ENCODE peak calls at places on chromosomes 3 and 15, in four cellular contexts. E is K562, Q is esophagus muscularis mucosa, A is transverse colon. Z is an unnamed sample.

GRCh38 chr3:9600597-9600996 is 47.0 kb upstream of the LHFPL4 start:
- DNase-seq in E (no peak), Q (no peak), A (peak; percentile 67), Z (no peak)

GRCh38 chr15:70643783-70644125 is 119.6 kb downstream of the UACA start:
- DNase-seq in E (no peak), Q (no peak), A (no peak), Z (no peak)

GRCh38 chr3:74584782-74585181 is 29.7 kb downstream of the CNTN3 start:
- DNase-seq in E (no peak), Q (no peak), A (no peak), Z (no peak)

GRCh38 chr3:107235923-107236315 is 141.3 kb upstream of the CCDC54 start:
- DNase-seq in E (peak; percentile 50), Q (no peak), A (peak; percentile 20), Z (peak; percentile 69)

GRCh38 chr3:72145506-72146380 is 360.8 kb upstream of the PROK2 start:
- DNase-seq in E (no peak), Q (no peak), A (no peak), Z (no peak)

GRCh38 chr15:92097473-92098178 is 244.1 kb downstream of the SLCO3A1 start:
- DNase-seq in E (peak; percentile 36), Q (no peak), A (peak; percentile 46), Z (peak; percentile 49)

GRCh38 chr3:114900908-114901307 is 246.2 kb downstream of the ZBTB20 start:
- DNase-seq in E (no peak), Q (no peak), A (no peak), Z (no peak)

GRCh38 chr15:71804695-71805470 is 5.5 kb upstream of the NR2E3 start:
- DNase-seq in E (no peak), Q (no peak), A (no peak), Z (no peak)

GRCh38 chr3:15097889-15098288 is 1.1 kb downstream of the RBSN start:
- DNase-seq in E (no peak), Q (no peak), A (no peak), Z (no peak)

GRCh38 chr3:30597131-30597768 is 9.2 kb upstream of the TGFBR2 start:
- DNase-seq in E (no peak), Q (no peak), A (no peak), Z (peak; percentile 62)

GRCh38 chr3:106103383-106103782 is 234.6 kb upstream of the CBLB start:
- DNase-seq in E (no peak), Q (no peak), A (no peak), Z (no peak)

GRCh38 chr3:186785517-186786018 is 2.2 kb downstream of the EIF4A2 start:
- DNase-seq in E (no peak), Q (no peak), A (no peak), Z (no peak)

GRCh38 chr15:82183121-82184031 is 79.2 kb downstream of the EFL1 start:
- DNase-seq in E (no peak), Q (no peak), A (no peak), Z (no peak)

GRCh38 chr15:71747128-71748083 is 62.9 kb upstream of the NR2E3 start:
- DNase-seq in E (no peak), Q (no peak), A (no peak), Z (peak; percentile 49)

GRCh38 chr3:170497197-170497596 is 78.5 kb downstream of the CLDN11 start:
- DNase-seq in E (no peak), Q (no peak), A (no peak), Z (no peak)

GRCh38 chr3:8954938-8955763 is 8.1 kb downstream of the RAD18 start:
- DNase-seq in E (no peak), Q (no peak), A (no peak), Z (no peak)

GRCh38 chr15:77513226-77513625 is 92.5 kb downstream of the HMG20A start:
- DNase-seq in E (no peak), Q (no peak), A (no peak), Z (no peak)

GRCh38 chr15:88745696-88746095 is 57.5 kb upstream of the ACAN start:
- DNase-seq in E (no peak), Q (no peak), A (no peak), Z (no peak)

GRCh38 chr3:95272791-95273190 is 1209.9 kb downstream of the NSUN3 start:
- DNase-seq in E (no peak), Q (no peak), A (no peak), Z (no peak)

GRCh38 chr3:15336057-15336456 is 3.7 kb upstream of the SH3BP5 start:
- DNase-seq in E (no peak), Q (no peak), A (no peak), Z (no peak)

GRCh38 chr15:75202251-75203016 is 752 bp downstream of the C15orf39 start:
- DNase-seq in E (peak; percentile 62), Q (peak; percentile 95), A (peak; percentile 89), Z (peak; percentile 73)

GRCh38 chr3:191070201-191070600 is 128.8 kb upstream of the OSTN start:
- DNase-seq in E (no peak), Q (no peak), A (no peak), Z (no peak)

GRCh38 chr3:183082355-183082915 is 16.9 kb downstream of the MCCC1 start:
- DNase-seq in E (no peak), Q (no peak), A (no peak), Z (no peak)

GRCh38 chr3:27105904-27106303 is 263.3 kb downstream of the NEK10 start:
- DNase-seq in E (no peak), Q (no peak), A (peak; percentile 12), Z (no peak)

GRCh38 chr15:43492266-43492665 is 690 bp downstream of the TP53BP1 start:
- DNase-seq in E (no peak), Q (no peak), A (no peak), Z (no peak)

GRCh38 chr15:43493687-43494472 is 924 bp upstream of the TP53BP1 start:
- DNase-seq in E (peak; percentile 24), Q (no peak), A (no peak), Z (no peak)

GRCh38 chr15:43488790-43489585 is 4.0 kb downstream of the TP53BP1 start:
- DNase-seq in E (no peak), Q (no peak), A (peak; percentile 11), Z (no peak)

GRCh38 chr15:43487271-43487895 is 5.6 kb downstream of the TP53BP1 start:
- DNase-seq in E (no peak), Q (no peak), A (no peak), Z (no peak)

DNA sequence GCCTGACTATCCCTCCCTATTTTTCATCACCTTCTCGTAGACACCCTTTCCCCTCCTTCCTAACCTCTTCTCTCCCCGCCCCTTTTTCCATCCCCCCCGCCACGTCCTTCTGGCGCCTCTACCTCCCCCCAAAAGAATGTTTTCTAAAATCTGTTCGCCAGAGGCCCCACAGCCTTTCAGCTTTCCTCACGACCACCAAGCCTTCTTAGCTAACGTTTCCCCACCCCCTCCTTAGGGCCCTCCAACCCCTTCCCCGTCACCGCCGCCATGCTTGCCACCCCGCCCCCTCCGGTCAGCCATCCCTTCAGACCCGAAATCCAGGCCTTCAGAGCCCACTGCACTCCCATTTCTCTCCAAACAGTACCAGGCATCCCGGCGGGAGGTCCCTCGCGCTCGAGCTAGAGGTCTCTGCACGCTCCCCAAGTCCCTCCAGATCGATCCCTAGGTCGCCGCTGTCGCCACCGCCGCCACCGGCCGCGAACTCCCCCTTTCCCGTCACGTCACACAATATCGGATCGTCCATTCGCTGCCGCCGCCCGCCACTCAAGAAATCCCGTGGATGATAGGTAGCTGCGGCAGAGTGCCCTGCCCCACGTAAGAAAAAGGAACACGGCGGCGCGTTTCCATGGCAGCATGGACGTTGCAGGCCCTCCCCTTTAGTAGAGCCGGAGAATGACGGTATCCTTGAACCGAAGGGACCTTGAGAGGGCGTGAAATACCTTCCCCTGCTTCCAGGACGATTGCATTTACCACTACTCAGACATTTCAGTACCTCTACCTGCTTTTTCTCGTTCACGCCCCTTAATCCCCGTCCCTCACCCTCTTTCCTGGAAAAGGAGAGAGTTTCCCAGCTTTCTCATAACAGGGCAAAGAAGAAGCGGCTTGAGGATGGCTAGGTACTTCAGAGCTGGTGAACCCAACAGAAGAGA is at the start of gene TP53BP1:
- DNase-seq in E (peak; percentile 96), Q (peak; percentile 99), A (peak; percentile 98), Z (peak; percentile 96)
- TF ChIP-seq POLR2AphosphoS5 in E (no peak), Q (peak; percentile 76), A (peak; percentile 20), Z (peak; percentile 92)

GRCh38 chr3:141940204-141940776 is 63.8 kb downstream of the ATP1B3 start:
- DNase-seq in E (no peak), Q (no peak), A (peak; percentile 69), Z (peak; percentile 91)
- TF ChIP-seq POLR2AphosphoS5 in E (no peak), Q (no peak), A (no peak), Z (peak; percentile 71)

GRCh38 chr3:39505866-39506738 is 38.6 kb downstream of the MOBP start:
- DNase-seq in E (no peak), Q (no peak), A (no peak), Z (no peak)
- TF ChIP-seq POLR2AphosphoS5 in E (no peak), Q (no peak), A (no peak), Z (no peak)

DNA sequence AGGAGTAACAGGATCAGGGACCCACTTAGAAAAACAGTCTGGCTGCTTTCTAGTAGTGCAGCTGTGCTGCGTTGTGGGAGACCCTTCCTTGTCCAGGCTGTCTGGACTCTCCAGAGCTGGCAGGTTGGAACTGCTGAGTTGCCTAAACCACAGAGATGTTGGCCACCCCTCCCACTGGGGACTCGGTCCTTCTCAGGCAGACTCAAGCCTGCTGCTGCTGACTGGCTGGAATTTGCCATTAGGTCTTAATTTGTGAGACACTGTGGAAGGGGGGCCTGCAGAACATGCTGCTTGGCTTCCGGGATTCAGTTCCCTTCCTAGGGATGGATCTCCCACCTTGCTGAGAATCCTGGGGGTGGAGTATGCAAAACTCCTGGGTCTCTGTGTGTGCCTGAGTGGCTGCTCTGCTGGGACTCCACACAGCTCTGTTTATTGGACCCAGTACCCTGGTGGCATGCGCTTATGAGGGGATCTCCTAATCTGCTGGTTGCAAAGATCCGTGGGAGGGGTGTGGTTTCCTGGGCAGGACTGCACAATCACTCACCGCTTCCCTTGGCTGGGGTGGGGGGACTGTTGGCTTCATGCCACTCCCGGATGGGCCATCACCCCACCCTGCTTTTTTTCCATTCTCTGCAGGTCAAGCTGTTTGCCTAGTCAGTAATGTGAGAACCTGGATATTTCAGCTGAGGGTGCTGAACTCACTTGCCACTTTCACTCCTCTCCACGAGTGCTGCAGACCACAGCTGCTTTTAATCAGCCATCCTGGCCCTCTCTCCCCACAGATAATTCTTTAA is 150.5 kb downstream of the CFAP20DC start:
- DNase-seq in E (peak; percentile 25), Q (no peak), A (peak; percentile 14), Z (no peak)
- TF ChIP-seq POLR2AphosphoS5 in E (peak; percentile 25), Q (peak; percentile 40), A (no peak), Z (no peak)

DNA sequence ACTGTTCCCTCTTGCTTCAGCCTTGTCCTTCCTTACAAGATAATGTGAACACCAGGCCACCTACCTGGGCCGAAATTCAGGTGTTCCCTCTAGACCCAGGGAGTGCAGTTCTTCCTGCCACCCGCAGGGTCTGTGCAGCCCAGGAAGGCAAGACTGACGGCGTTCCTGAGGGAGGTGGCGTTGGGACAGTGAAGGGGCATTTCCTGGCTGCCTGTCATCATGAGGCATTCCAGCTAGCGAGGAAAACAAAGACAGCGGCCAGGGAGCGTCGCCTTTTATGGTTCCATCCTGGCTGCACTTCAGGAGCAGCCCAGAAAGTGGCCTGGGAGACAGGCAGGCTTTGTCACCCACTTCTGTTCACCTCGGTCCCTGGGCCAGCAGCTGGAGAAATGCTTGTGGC is 84.8 kb upstream of the WNT5A start:
- DNase-seq in E (no peak), Q (no peak), A (peak; percentile 52), Z (peak; percentile 79)
- TF ChIP-seq POLR2AphosphoS5 in E (no peak), Q (peak; percentile 34), A (peak; percentile 33), Z (peak; percentile 80)

GRCh38 chr3:155232605-155233004 is 60.9 kb downstream of the STRIT1 start:
- DNase-seq in E (no peak), Q (no peak), A (peak; percentile 19), Z (peak; percentile 84)
- TF ChIP-seq POLR2AphosphoS5 in E (no peak), Q (peak; percentile 81), A (no peak), Z (peak; percentile 83)

Z was measured in prostate gland.